ENCODE peak calls at places on chromosome 21, in six cellular contexts. One of them, this sample, is unnamed.

GRCh38 chr21:31698461-31698860 is 33.5 kb downstream of the SCAF4 start:
- DNase-seq in H1: no peak
- DNase-seq in trophoblast cell: no peak
- DNase-seq in neuronal stem cell: no peak
- DNase-seq in IMR-90: no peak
- DNase-seq in mesenchymal stem cell: no peak
- DNase-seq in this sample: no peak

GRCh38 chr21:40373760-40374159 is 473.2 kb downstream of the DSCAM start:
- DNase-seq in neuronal stem cell: no peak
- DNase-seq in IMR-90: no peak
- DNase-seq in mesenchymal stem cell: no peak
- DNase-seq in trophoblast cell: no peak
- DNase-seq in H1: no peak
- DNase-seq in this sample: no peak

GRCh38 chr21:39525129-39525528 is 73.4 kb downstream of the SH3BGR start:
- DNase-seq in trophoblast cell: no peak
- DNase-seq in IMR-90: no peak
- DNase-seq in mesenchymal stem cell: no peak
- DNase-seq in H1: no peak
- DNase-seq in neuronal stem cell: no peak
- DNase-seq in this sample: no peak

GRCh38 chr21:31181089-31181757 is 142.9 kb upstream of the KRTAP19-8 start:
- DNase-seq in mesenchymal stem cell: no peak
- DNase-seq in H1: no peak
- DNase-seq in neuronal stem cell: no peak
- DNase-seq in trophoblast cell: no peak
- DNase-seq in IMR-90: no peak
- DNase-seq in this sample: no peak

GRCh38 chr21:25956993-25957714 is 213.4 kb downstream of the APP start:
- DNase-seq in neuronal stem cell: no peak
- DNase-seq in H1: no peak
- DNase-seq in mesenchymal stem cell: peak; percentile 52
- DNase-seq in IMR-90: peak; percentile 86
- DNase-seq in trophoblast cell: no peak
- DNase-seq in this sample: no peak

GRCh38 chr21:37916795-37917142 is 512 bp upstream of the KCNJ6 start:
- DNase-seq in IMR-90: no peak
- DNase-seq in neuronal stem cell: peak; percentile 43
- DNase-seq in H1: no peak
- DNase-seq in trophoblast cell: no peak
- DNase-seq in mesenchymal stem cell: peak; percentile 50
- DNase-seq in this sample: peak; percentile 83

GRCh38 chr21:26810266-26810665 is 34.9 kb downstream of the ADAMTS1 start:
- DNase-seq in H1: no peak
- DNase-seq in trophoblast cell: peak; percentile 50
- DNase-seq in IMR-90: peak; percentile 87
- DNase-seq in neuronal stem cell: no peak
- DNase-seq in mesenchymal stem cell: no peak
- DNase-seq in this sample: no peak

GRCh38 chr21:37742532-37742931 is 173.7 kb downstream of the KCNJ6 start:
- DNase-seq in IMR-90: peak; percentile 4
- DNase-seq in mesenchymal stem cell: peak; percentile 41
- DNase-seq in trophoblast cell: no peak
- DNase-seq in H1: no peak
- DNase-seq in neuronal stem cell: no peak
- DNase-seq in this sample: no peak

GRCh38 chr21:33643658-33644311 is 1.5 kb downstream of the ITSN1 start:
- DNase-seq in neuronal stem cell: no peak
- DNase-seq in H1: no peak
- DNase-seq in mesenchymal stem cell: no peak
- DNase-seq in trophoblast cell: peak; percentile 59
- DNase-seq in IMR-90: no peak
- DNase-seq in this sample: no peak

GRCh38 chr21:24118738-24119470 is 1488.4 kb downstream of the MRPL39 start:
- DNase-seq in neuronal stem cell: no peak
- DNase-seq in IMR-90: peak; percentile 65
- DNase-seq in trophoblast cell: no peak
- DNase-seq in H1: no peak
- DNase-seq in mesenchymal stem cell: no peak
- DNase-seq in this sample: no peak

GRCh38 chr21:15063821-15064575 is 802 bp downstream of the NRIP1 start:
- DNase-seq in IMR-90: no peak
- DNase-seq in neuronal stem cell: no peak
- DNase-seq in mesenchymal stem cell: peak; percentile 58
- DNase-seq in H1: no peak
- DNase-seq in trophoblast cell: no peak
- DNase-seq in this sample: peak; percentile 46

GRCh38 chr21:17889171-17889570 is 70.0 kb upstream of the C21orf91 start:
- DNase-seq in IMR-90: no peak
- DNase-seq in H1: no peak
- DNase-seq in trophoblast cell: no peak
- DNase-seq in mesenchymal stem cell: no peak
- DNase-seq in neuronal stem cell: no peak
- DNase-seq in this sample: no peak

GRCh38 chr21:31299291-31300147 is 44.5 kb downstream of the TIAM1 start:
- DNase-seq in trophoblast cell: no peak
- DNase-seq in neuronal stem cell: no peak
- DNase-seq in IMR-90: no peak
- DNase-seq in H1: no peak
- DNase-seq in mesenchymal stem cell: no peak
- DNase-seq in this sample: no peak

GRCh38 chr21:33479679-33480480 is at the start of gene TMEM50B:
- DNase-seq in neuronal stem cell: peak; percentile 96
- DNase-seq in trophoblast cell: peak; percentile 98
- DNase-seq in IMR-90: peak; percentile 95
- DNase-seq in mesenchymal stem cell: peak; percentile 94
- DNase-seq in H1: peak; percentile 88
- DNase-seq in this sample: peak; percentile 96

GRCh38 chr21:15210235-15210678 is 145.5 kb upstream of the NRIP1 start:
- DNase-seq in mesenchymal stem cell: peak; percentile 27
- DNase-seq in trophoblast cell: peak; percentile 92
- DNase-seq in H1: no peak
- DNase-seq in IMR-90: no peak
- DNase-seq in neuronal stem cell: no peak
- DNase-seq in this sample: peak; percentile 29

GRCh38 chr21:38973552-38973951 is 167.8 kb downstream of the ETS2 start:
- DNase-seq in H1: no peak
- DNase-seq in trophoblast cell: no peak
- DNase-seq in mesenchymal stem cell: no peak
- DNase-seq in IMR-90: no peak
- DNase-seq in neuronal stem cell: no peak
- DNase-seq in this sample: no peak

GRCh38 chr21:36859744-36860501 is 106.5 kb downstream of the HLCS start:
- DNase-seq in mesenchymal stem cell: peak; percentile 69
- DNase-seq in H1: peak; percentile 31
- DNase-seq in neuronal stem cell: no peak
- DNase-seq in IMR-90: peak; percentile 29
- DNase-seq in trophoblast cell: peak; percentile 36
- DNase-seq in this sample: peak; percentile 85

GRCh38 chr21:15076730-15077129 is 11.9 kb upstream of the NRIP1 start:
- DNase-seq in H1: no peak
- DNase-seq in neuronal stem cell: no peak
- DNase-seq in trophoblast cell: no peak
- DNase-seq in mesenchymal stem cell: no peak
- DNase-seq in IMR-90: no peak
- DNase-seq in this sample: no peak

GRCh38 chr21:35360870-35361570 is 311.9 kb upstream of the RUNX1 start:
- DNase-seq in neuronal stem cell: no peak
- DNase-seq in IMR-90: no peak
- DNase-seq in mesenchymal stem cell: no peak
- DNase-seq in trophoblast cell: peak; percentile 28
- DNase-seq in H1: no peak
- DNase-seq in this sample: no peak

GRCh38 chr21:39518845-39519205 is 67.1 kb downstream of the SH3BGR start:
- DNase-seq in trophoblast cell: no peak
- DNase-seq in IMR-90: no peak
- DNase-seq in H1: no peak
- DNase-seq in mesenchymal stem cell: no peak
- DNase-seq in neuronal stem cell: no peak
- DNase-seq in this sample: no peak

GRCh38 chr21:25732091-25732760 is 2.5 kb downstream of the ATP5PF start:
- DNase-seq in H1: no peak
- DNase-seq in neuronal stem cell: no peak
- DNase-seq in trophoblast cell: peak; percentile 74
- DNase-seq in mesenchymal stem cell: peak; percentile 8
- DNase-seq in IMR-90: no peak
- DNase-seq in this sample: no peak

GRCh38 chr21:35843911-35844667 is 216.2 kb downstream of the SETD4 start:
- DNase-seq in mesenchymal stem cell: no peak
- DNase-seq in H1: no peak
- DNase-seq in neuronal stem cell: no peak
- DNase-seq in IMR-90: no peak
- DNase-seq in trophoblast cell: no peak
- DNase-seq in this sample: no peak

GRCh38 chr21:16370176-16370575 is 640.4 kb downstream of the USP25 start:
- DNase-seq in mesenchymal stem cell: no peak
- DNase-seq in trophoblast cell: no peak
- DNase-seq in neuronal stem cell: no peak
- DNase-seq in IMR-90: no peak
- DNase-seq in H1: no peak
- DNase-seq in this sample: no peak

GRCh38 chr21:31397515-31397926 is 53.5 kb upstream of the TIAM1 start:
- DNase-seq in trophoblast cell: no peak
- DNase-seq in IMR-90: no peak
- DNase-seq in mesenchymal stem cell: no peak
- DNase-seq in neuronal stem cell: no peak
- DNase-seq in H1: no peak
- DNase-seq in this sample: no peak

GRCh38 chr21:39503138-39503762 is 51.5 kb downstream of the SH3BGR start:
- DNase-seq in IMR-90: no peak
- DNase-seq in trophoblast cell: no peak
- DNase-seq in mesenchymal stem cell: no peak
- DNase-seq in H1: no peak
- DNase-seq in neuronal stem cell: no peak
- DNase-seq in this sample: no peak

DNA sequence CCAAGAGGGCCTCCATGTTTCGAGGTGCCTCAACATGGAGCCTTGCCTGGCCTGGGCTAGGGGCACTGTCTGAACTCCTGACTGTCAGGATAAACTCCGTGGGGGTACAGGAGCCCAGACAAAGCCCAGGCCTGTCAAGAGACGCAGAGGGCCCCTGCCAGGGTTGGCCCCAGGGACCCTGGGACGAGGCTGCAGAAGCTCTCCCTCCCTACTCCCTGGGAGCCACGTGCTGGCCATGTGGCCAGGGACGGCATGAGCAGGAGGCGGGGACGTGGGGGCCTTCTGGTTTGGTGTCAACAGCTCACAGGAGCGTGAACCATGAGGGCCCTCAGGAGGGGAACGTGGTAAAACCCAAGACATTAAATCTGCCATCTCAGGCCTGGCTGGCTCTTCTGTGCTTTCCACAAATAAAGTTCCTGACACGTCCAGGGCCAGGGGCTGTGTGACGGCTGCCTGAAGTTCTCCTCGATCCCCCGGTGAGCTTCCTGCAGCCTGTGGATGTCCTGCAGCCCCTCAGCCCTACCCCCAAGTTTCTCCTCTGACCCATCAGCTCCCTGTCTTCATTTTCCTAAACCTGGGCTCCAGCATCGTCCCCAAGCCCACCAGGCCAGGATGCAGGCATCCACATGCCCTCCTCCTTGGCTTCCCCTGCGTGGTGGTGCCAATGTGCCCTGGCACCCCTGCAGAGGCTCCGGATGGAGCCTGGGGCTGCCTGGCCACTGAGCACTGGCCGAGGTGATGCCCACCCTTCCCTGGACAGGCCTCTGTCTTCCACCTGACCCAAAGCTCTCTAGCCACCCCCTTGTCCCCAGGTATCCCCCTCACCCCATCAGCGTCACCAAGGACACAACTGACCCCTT is 12.8 kb upstream of the LRRC3 start:
- DNase-seq in trophoblast cell: no peak
- DNase-seq in IMR-90: no peak
- DNase-seq in H1: no peak
- DNase-seq in neuronal stem cell: no peak
- DNase-seq in mesenchymal stem cell: no peak
- DNase-seq in this sample: no peak
- H4K91ac ChIP-seq in trophoblast cell: no peak overlapping the region
- H4K91ac ChIP-seq in IMR-90: no peak overlapping the region
- H4K91ac ChIP-seq in H1: no peak overlapping the region
- H4K91ac ChIP-seq in neuronal stem cell: no peak overlapping the region
- H4K91ac ChIP-seq in mesenchymal stem cell: no peak overlapping the region
- H4K91ac ChIP-seq in this sample: no peak overlapping the region

GRCh38 chr21:42656872-42657271 is 3.5 kb downstream of the PDE9A start:
- DNase-seq in mesenchymal stem cell: no peak
- DNase-seq in trophoblast cell: no peak
- DNase-seq in neuronal stem cell: no peak
- DNase-seq in H1: no peak
- DNase-seq in IMR-90: no peak
- DNase-seq in this sample: no peak
- H4K91ac ChIP-seq in mesenchymal stem cell: no peak overlapping the region
- H4K91ac ChIP-seq in trophoblast cell: no peak overlapping the region
- H4K91ac ChIP-seq in neuronal stem cell: no peak overlapping the region
- H4K91ac ChIP-seq in H1: no peak overlapping the region
- H4K91ac ChIP-seq in IMR-90: no peak overlapping the region
- H4K91ac ChIP-seq in this sample: no peak overlapping the region

GRCh38 chr21:41429925-41430491 is 4.0 kb downstream of the MX1 start:
- DNase-seq in trophoblast cell: no peak
- DNase-seq in neuronal stem cell: no peak
- DNase-seq in H1: no peak
- DNase-seq in mesenchymal stem cell: no peak
- DNase-seq in IMR-90: no peak
- DNase-seq in this sample: no peak
- H4K91ac ChIP-seq in trophoblast cell: no peak overlapping the region
- H4K91ac ChIP-seq in neuronal stem cell: no peak overlapping the region
- H4K91ac ChIP-seq in H1: no peak overlapping the region
- H4K91ac ChIP-seq in mesenchymal stem cell: no peak overlapping the region
- H4K91ac ChIP-seq in IMR-90: no peak overlapping the region
- H4K91ac ChIP-seq in this sample: no peak overlapping the region

GRCh38 chr21:45803613-45804340 is 160.3 kb downstream of the PCBP3 start:
- DNase-seq in mesenchymal stem cell: no peak
- DNase-seq in H1: no peak
- DNase-seq in trophoblast cell: no peak
- DNase-seq in neuronal stem cell: no peak
- DNase-seq in IMR-90: no peak
- DNase-seq in this sample: no peak

GRCh38 chr21:45802956-45803612 is 159.6 kb downstream of the PCBP3 start:
- DNase-seq in neuronal stem cell: no peak
- DNase-seq in trophoblast cell: no peak
- DNase-seq in IMR-90: no peak
- DNase-seq in H1: no peak
- DNase-seq in mesenchymal stem cell: no peak
- DNase-seq in this sample: no peak

GRCh38 chr21:45804809-45805313 is 161.3 kb downstream of the PCBP3 start:
- DNase-seq in IMR-90: no peak
- DNase-seq in mesenchymal stem cell: no peak
- DNase-seq in trophoblast cell: no peak
- DNase-seq in H1: no peak
- DNase-seq in neuronal stem cell: no peak
- DNase-seq in this sample: no peak

GRCh38 chr21:45806042-45806441 is 162.5 kb downstream of the PCBP3 start:
- DNase-seq in trophoblast cell: no peak
- DNase-seq in H1: no peak
- DNase-seq in neuronal stem cell: no peak
- DNase-seq in IMR-90: no peak
- DNase-seq in mesenchymal stem cell: no peak
- DNase-seq in this sample: no peak

DNA sequence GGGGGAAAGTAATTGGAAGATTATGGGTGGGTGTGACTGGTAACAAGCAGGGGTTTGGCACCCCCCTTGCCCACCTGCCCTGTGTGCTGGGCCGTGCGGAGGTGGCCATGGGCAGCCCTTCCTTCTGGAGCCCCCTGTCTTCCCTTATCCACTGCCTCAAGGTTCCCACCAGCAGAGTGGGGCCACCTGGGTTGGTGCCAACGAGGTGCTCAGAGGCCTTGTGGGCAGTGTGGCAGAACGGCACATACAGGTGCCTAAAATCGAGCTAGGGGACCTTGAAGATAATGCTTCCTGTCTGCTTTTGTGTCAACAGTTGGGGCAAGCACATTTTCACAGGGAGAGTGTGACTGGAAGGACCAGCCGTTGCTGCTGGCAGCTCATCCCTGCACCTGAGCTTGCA is 161.8 kb downstream of the PCBP3 start:
- DNase-seq in IMR-90: no peak
- DNase-seq in mesenchymal stem cell: no peak
- DNase-seq in H1: no peak
- DNase-seq in trophoblast cell: no peak
- DNase-seq in neuronal stem cell: no peak
- DNase-seq in this sample: no peak
- H4K91ac ChIP-seq in IMR-90: no peak overlapping the region
- H4K91ac ChIP-seq in mesenchymal stem cell: no peak overlapping the region
- H4K91ac ChIP-seq in H1: no peak overlapping the region
- H4K91ac ChIP-seq in trophoblast cell: no peak overlapping the region
- H4K91ac ChIP-seq in neuronal stem cell: no peak overlapping the region
- H4K91ac ChIP-seq in this sample: no peak overlapping the region

This sample was measured in H9.